ENCODE peak calls at places on chromosomes 12 and 14, in ten cellular contexts. X is mammary epithelial cell, J is A549, K is astrocyte of the spinal cord, P is psoas muscle, L is dorsolateral prefrontal cortex, M is endodermal cell, Q is cardiac muscle cell, C is A673, T is lower lobe of right lung. G is an unnamed sample.

GRCh38 chr12:69515394-69515793 is 45.2 kb downstream of the FRS2 start:
- DNase-seq in X (no peak), J (no peak), K (no peak), P (no peak), L (no peak), M (no peak), Q (no peak), C (no peak), T (no peak), G (no peak)

GRCh38 chr12:13959131-13959734 is 22.2 kb downstream of the GRIN2B start:
- DNase-seq in X (no peak), J (peak; percentile 50), K (no peak), P (no peak), L (no peak), M (no peak), Q (no peak), C (no peak), T (no peak), G (no peak)

GRCh38 chr12:4214912-4215861 is 58.4 kb upstream of the CCND2 start:
- DNase-seq in X (no peak), J (no peak), K (no peak), P (peak; percentile 79), L (peak; percentile 60), M (no peak), Q (peak; percentile 56), C (no peak), T (peak; percentile 89), G (no peak)

GRCh38 chr14:72443991-72444431 is 449.9 kb downstream of the DPF3 start:
- DNase-seq in X (no peak), J (no peak), K (no peak), P (no peak), L (no peak), M (no peak), Q (no peak), C (no peak), T (no peak), G (no peak)

GRCh38 chr12:3201741-3202500 is 124.7 kb downstream of the TSPAN9 start:
- DNase-seq in X (no peak), J (no peak), K (no peak), P (no peak), L (no peak), M (peak; percentile 74), Q (peak; percentile 14), C (no peak), T (no peak), G (no peak)

GRCh38 chr12:104358353-104359003 is 54.9 kb downstream of the EID3 start:
- DNase-seq in X (peak; percentile 40), J (peak; percentile 82), K (peak; percentile 41), P (peak; percentile 67), L (peak; percentile 42), M (peak; percentile 91), Q (peak; percentile 72), C (peak; percentile 69), T (peak; percentile 73), G (peak; percentile 46)

GRCh38 chr12:7935773-7936581 is at the start of gene SLC2A3:
- DNase-seq in X (peak; percentile 36), J (peak; percentile 84), K (peak; percentile 96), P (peak; percentile 55), L (no peak), M (peak; percentile 97), Q (peak; percentile 95), C (peak; percentile 90), T (no peak), G (peak; percentile 97)

GRCh38 chr12:123912415-123913385 is 59.9 kb downstream of the CCDC92 start:
- DNase-seq in X (no peak), J (peak; percentile 40), K (no peak), P (peak; percentile 24), L (no peak), M (no peak), Q (peak; percentile 39), C (peak; percentile 62), T (no peak), G (no peak)

GRCh38 chr12:120735181-120735580 is 9.6 kb downstream of the ACADS start:
- DNase-seq in X (no peak), J (no peak), K (no peak), P (no peak), L (no peak), M (no peak), Q (no peak), C (no peak), T (no peak), G (no peak)

GRCh38 chr12:88566430-88566829 is 13.8 kb downstream of the KITLG start:
- DNase-seq in X (peak; percentile 44), J (no peak), K (no peak), P (no peak), L (no peak), M (no peak), Q (peak; percentile 71), C (no peak), T (no peak), G (peak; percentile 60)

GRCh38 chr12:80710727-80711066 is 3.3 kb downstream of the MYF6 start:
- DNase-seq in X (no peak), J (no peak), K (no peak), P (no peak), L (no peak), M (no peak), Q (no peak), C (no peak), T (no peak), G (no peak)

GRCh38 chr12:80711866-80712265 is 4.4 kb downstream of the MYF6 start:
- DNase-seq in X (no peak), J (no peak), K (no peak), P (no peak), L (no peak), M (no peak), Q (no peak), C (no peak), T (no peak), G (no peak)

GRCh38 chr12:80707830-80708534 is 548 bp downstream of the MYF6 start:
- DNase-seq in X (no peak), J (no peak), K (no peak), P (peak; percentile 67), L (no peak), M (peak; percentile 84), Q (no peak), C (no peak), T (no peak), G (no peak)

GRCh38 chr12:80708535-80709328 is 1.3 kb downstream of the MYF6 start:
- DNase-seq in X (no peak), J (no peak), K (peak; percentile 12), P (peak; percentile 56), L (no peak), M (peak; percentile 84), Q (peak; percentile 32), C (no peak), T (no peak), G (no peak)

DNA sequence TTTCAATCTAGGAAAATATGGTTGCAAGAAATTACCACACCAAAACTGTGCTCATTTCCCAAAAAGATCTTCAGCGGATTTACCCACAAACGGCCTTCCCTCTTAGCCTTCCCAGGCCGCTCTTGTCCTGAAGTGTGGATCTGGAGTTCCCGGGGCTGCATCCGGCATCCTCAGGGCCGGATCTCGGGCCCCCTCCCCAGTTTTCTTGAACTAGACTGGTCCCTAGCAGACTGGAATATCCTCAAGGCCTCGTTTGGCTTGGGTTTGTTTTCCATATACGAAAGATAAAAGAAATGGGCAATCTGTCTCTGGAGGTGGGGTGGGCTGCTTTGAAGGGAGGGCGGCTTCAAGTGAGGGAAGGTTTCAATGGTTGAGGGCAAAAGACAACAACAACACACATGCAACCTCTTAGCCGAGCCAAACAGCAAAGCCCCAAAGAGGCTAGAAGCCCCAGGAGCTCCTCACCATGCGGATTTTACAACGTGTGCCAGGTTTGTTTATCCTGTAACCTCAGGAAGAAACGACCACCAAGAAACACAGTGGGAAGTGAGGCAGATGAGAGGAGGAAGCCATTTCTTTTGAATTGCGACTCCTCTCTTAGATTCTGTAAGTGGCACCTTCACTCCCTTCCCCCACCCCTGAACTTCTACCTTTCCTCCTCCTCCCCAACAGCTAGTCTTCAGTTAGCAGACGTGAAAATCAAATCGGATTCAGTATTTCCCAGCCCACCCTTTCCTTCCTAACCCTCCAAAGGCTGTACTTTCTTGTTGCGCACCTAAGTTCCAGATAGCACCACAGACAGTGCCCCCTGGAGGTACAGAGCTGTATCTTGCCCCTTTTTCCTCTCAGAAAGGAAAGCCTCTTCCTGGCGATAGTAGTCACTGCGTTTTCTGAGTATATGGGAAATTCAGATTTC is 2.6 kb downstream of the MYF6 start:
- DNase-seq in X (no peak), J (peak; percentile 27), K (no peak), P (peak; percentile 40), L (no peak), M (peak; percentile 87), Q (peak; percentile 17), C (peak; percentile 49), T (no peak), G (no peak)
- TF ChIP-seq CTCF in X (peak; percentile 51), J (no peak), K (peak; percentile 35), P (peak; percentile 78), L (no peak), M (peak; percentile 92), Q (peak; percentile 51), C (peak; percentile 70), T (no peak), G (peak; percentile 41)

GRCh38 chr14:103741876-103742275 is 26.3 kb downstream of the ZFYVE21 start:
- DNase-seq in X (no peak), J (no peak), K (no peak), P (no peak), L (no peak), M (peak; percentile 38), Q (no peak), C (no peak), T (no peak), G (no peak)
- TF ChIP-seq CTCF in X (no peak), J (no peak), K (no peak), P (no peak), L (no peak), M (no peak), Q (no peak), C (no peak), T (no peak), G (no peak)

GRCh38 chr14:106808458-106808857 is 1282.1 kb downstream of the TMEM121 start:
- DNase-seq in X (no peak), J (no peak), K (no peak), P (no peak), L (no peak), M (no peak), Q (no peak), C (no peak), T (no peak), G (no peak)
- TF ChIP-seq CTCF in X (no peak), J (no peak), K (no peak), P (no peak), L (no peak), M (no peak), Q (no peak), C (no peak), T (no peak), G (no peak)

DNA sequence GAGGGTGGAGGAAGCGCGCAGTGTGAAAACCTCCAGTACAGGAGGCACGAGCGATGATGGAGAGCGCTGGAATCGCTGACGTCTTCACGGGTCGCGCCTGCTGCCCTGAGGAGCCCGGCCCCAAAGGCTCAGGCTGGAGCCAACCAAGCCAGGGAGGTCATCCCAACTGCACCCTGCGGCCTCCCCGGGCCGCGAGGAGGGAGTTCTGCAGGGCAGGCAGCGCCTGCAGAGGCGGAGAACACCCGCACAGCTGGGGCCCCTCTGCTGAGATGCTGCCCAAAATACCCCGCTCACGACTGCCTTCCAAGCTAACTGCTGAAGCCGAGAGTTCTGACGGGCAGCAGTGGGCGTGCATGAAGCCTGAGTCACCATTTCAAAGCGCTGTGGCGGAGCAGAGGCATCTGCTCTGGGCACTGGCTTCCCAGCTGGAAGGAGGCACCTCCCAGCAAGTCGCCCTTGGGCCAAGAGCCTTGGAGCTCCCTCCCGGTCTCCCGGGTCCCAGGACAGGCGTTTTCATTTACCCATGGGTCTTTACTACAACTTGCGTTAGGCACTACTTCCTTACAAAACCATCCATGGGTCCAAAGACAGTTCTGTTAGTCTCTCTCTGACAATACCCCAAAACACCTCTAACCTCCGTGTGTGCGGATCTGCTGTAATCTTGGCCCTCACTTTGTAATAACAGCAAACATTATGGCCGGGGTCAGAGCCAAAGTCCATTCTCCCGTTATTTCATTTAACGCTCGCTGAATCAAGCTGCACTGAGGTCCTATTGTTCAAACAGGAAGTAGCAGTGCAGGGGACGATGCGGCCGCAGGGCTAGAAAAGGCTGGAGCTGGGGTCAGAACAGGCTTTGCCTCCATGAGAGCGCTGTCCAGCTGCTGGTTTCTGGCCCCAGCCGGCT is 60.1 kb upstream of the RIMBP2 start:
- DNase-seq in X (peak; percentile 72), J (peak; percentile 65), K (peak; percentile 90), P (no peak), L (peak; percentile 82), M (peak; percentile 94), Q (peak; percentile 84), C (peak; percentile 65), T (no peak), G (peak; percentile 65)
- TF ChIP-seq CTCF in X (no peak), J (no peak), K (no peak), P (no peak), L (no peak), M (no peak), Q (no peak), C (no peak), T (no peak), G (no peak)

G was measured in Caco-2.